ENCODE peak calls at places on chromosomes 2 and 18, in five cellular contexts. J, M, S, F and D are unnamed samples.

GRCh38 chr2:39679805-39680204 is 14.1 kb downstream of the TMEM178A start:
- DNase-seq in J (no peak), M (no peak), S (no peak), F (no peak), D (no peak)

GRCh38 chr2:217286833-217287232 is 427.0 kb upstream of the TNP1 start:
- DNase-seq in J (no peak), M (no peak), S (no peak), F (no peak), D (no peak)

GRCh38 chr2:6685447-6685846 is 180.3 kb downstream of the CMPK2 start:
- DNase-seq in J (no peak), M (no peak), S (no peak), F (no peak), D (no peak)

GRCh38 chr18:42719221-42719620 is 396.3 kb downstream of the RIT2 start:
- DNase-seq in J (no peak), M (no peak), S (no peak), F (no peak), D (no peak)

GRCh38 chr2:105442056-105442455 is 43.2 kb upstream of the FHL2 start:
- DNase-seq in J (no peak), M (no peak), S (no peak), F (no peak), D (no peak)

GRCh38 chr2:201448701-201449100 is 2.6 kb downstream of the TRAK2 start:
- DNase-seq in J (no peak), M (no peak), S (no peak), F (no peak), D (no peak)

GRCh38 chr2:170493698-170494097 is 221.4 kb upstream of the SP5 start:
- DNase-seq in J (peak; percentile 35), M (no peak), S (no peak), F (no peak), D (no peak)

GRCh38 chr2:65845442-65846182 is 413.2 kb upstream of the SPRED2 start:
- DNase-seq in J (no peak), M (no peak), S (no peak), F (no peak), D (no peak)

GRCh38 chr2:127419448-127420038 is 1.3 kb downstream of the PROC start:
- DNase-seq in J (no peak), M (no peak), S (no peak), F (no peak), D (peak; percentile 44)

GRCh38 chr2:16112251-16112971 is 172.1 kb downstream of the MYCN start:
- DNase-seq in J (no peak), M (no peak), S (no peak), F (no peak), D (no peak)

GRCh38 chr2:143161982-143162837 is 33.0 kb downstream of the ARHGAP15 start:
- DNase-seq in J (no peak), M (peak; percentile 49), S (peak; percentile 26), F (peak; percentile 55), D (no peak)

GRCh38 chr18:57210101-57210661 is 63.3 kb downstream of the BOD1L2 start:
- DNase-seq in J (peak; percentile 36), M (no peak), S (peak; percentile 68), F (peak; percentile 59), D (peak; percentile 10)

GRCh38 chr2:241226723-241227634 is 38.5 kb downstream of the ANO7 start:
- DNase-seq in J (no peak), M (no peak), S (no peak), F (peak; percentile 53), D (no peak)